ENCODE peak calls at places on chromosomes 4 and X, in four cellular contexts. V is activated CD8-positive, alpha-beta memory T cell treated with anti-CD3 and anti-CD28 coated beads for 48 hours; H is mucosa of gallbladder; R is T-cell. I is an unnamed sample.

GRCh38 chrX:34915463-34916225 is 27.0 kb upstream of the FAM47B start:
- DNase-seq in V (no peak), H (peak; percentile 28), R (no peak), I (no peak)

GRCh38 chrX:154804957-154805695 is at the start of gene MPP1:
- DNase-seq in V (peak; percentile 56), H (peak; percentile 74), R (peak; percentile 71), I (peak; percentile 75)

GRCh38 chr4:58360354-58361133 is 1250.4 kb upstream of the IGFBP7 start:
- DNase-seq in V (no peak), H (no peak), R (no peak), I (no peak)

GRCh38 chr4:153759407-153760226 is at the start of gene RNF175:
- DNase-seq in V (no peak), H (no peak), R (peak; percentile 7), I (no peak)

GRCh38 chr4:19945979-19946380 is 305.7 kb upstream of the SLIT2 start:
- DNase-seq in V (no peak), H (peak; percentile 10), R (no peak), I (no peak)

GRCh38 chr4:150337709-150338108 is 244.2 kb upstream of the MAB21L2 start:
- DNase-seq in V (no peak), H (no peak), R (no peak), I (no peak)

GRCh38 chr4:70874268-70875156 is 27.7 kb upstream of the MOB1B start:
- DNase-seq in V (no peak), H (no peak), R (no peak), I (peak; percentile 46)

GRCh38 chr4:148961526-148961925 is 519.3 kb upstream of the NR3C2 start:
- DNase-seq in V (no peak), H (no peak), R (no peak), I (no peak)

GRCh38 chr4:54742636-54743399 is 85.1 kb downstream of the KIT start:
- DNase-seq in V (no peak), H (no peak), R (no peak), I (no peak)

GRCh38 chr4:41155194-41155830 is 59.0 kb downstream of the APBB2 start:
- DNase-seq in V (no peak), H (no peak), R (no peak), I (no peak)

GRCh38 chrX:18360867-18361266 is 6.4 kb upstream of the SCML2 start:
- DNase-seq in V (no peak), H (no peak), R (no peak), I (no peak)

GRCh38 chr4:106032851-106033286 is 137.6 kb downstream of the NPNT start:
- DNase-seq in V (no peak), H (no peak), R (no peak), I (no peak)

GRCh38 chr4:140989944-140990343 is 143.3 kb downstream of the RNF150 start:
- DNase-seq in V (no peak), H (no peak), R (no peak), I (no peak)

GRCh38 chr4:60805500-60806313 is 394.4 kb upstream of the ADGRL3 start:
- DNase-seq in V (no peak), H (no peak), R (no peak), I (no peak)

GRCh38 chr4:98938386-98938785 is 9.5 kb upstream of the EIF4E start:
- DNase-seq in V (no peak), H (no peak), R (no peak), I (no peak)

GRCh38 chr4:163476761-163477438 is 3.3 kb upstream of the TKTL2 start:
- DNase-seq in V (no peak), H (no peak), R (no peak), I (no peak)

GRCh38 chr4:16875487-16875886 is 23.0 kb downstream of the LDB2 start:
- DNase-seq in V (no peak), H (no peak), R (no peak), I (no peak)

GRCh38 chr4:126719803-126720202 is 913.0 kb upstream of the INTU start:
- DNase-seq in V (no peak), H (no peak), R (no peak), I (no peak)

GRCh38 chrX:104391905-104392304 is 137.2 kb upstream of the ESX1 start:
- DNase-seq in V (no peak), H (no peak), R (no peak), I (no peak)

GRCh38 chr4:72909461-72909860 is 160.1 kb downstream of the COX18 start:
- DNase-seq in V (no peak), H (no peak), R (no peak), I (no peak)

GRCh38 chr4:156779046-156779445 is 192.6 kb downstream of the PDGFC start:
- DNase-seq in V (no peak), H (no peak), R (no peak), I (no peak)

GRCh38 chr4:127425202-127425845 is 207.4 kb upstream of the INTU start:
- DNase-seq in V (no peak), H (no peak), R (no peak), I (no peak)

GRCh38 chr4:20859097-20859781 is 159.0 kb downstream of the PACRGL start:
- DNase-seq in V (no peak), H (no peak), R (no peak), I (no peak)

GRCh38 chr4:17153572-17153971 is 255.1 kb upstream of the LDB2 start:
- DNase-seq in V (no peak), H (no peak), R (no peak), I (no peak)